ENCODE peak calls at places on chromosome 17, in four cellular contexts. L is hepatocyte, R is endothelial cell of umbilical vein, Y is neural progenitor cell. W is an unnamed sample. For H3K4me1, the result is how much of the 10 kb centered on the place peaks cover.

GRCh38 chr17:80874866-80875445 is 116.7 kb upstream of the CHMP6 start:
- DNase-seq in L (no peak), R (no peak), Y (no peak), W (no peak)

GRCh38 chr17:58336456-58337094 is 8.0 kb upstream of the TSPOAP1 start:
- DNase-seq in L (no peak), R (no peak), Y (no peak), W (peak)

GRCh38 chr17:73410586-73411329 is 99.0 kb upstream of the CDC42EP4 start:
- DNase-seq in L (no peak), R (no peak), Y (peak), W (no peak)

GRCh38 chr17:59680314-59680713 is 26.9 kb downstream of the PTRH2 start:
- DNase-seq in L (no peak), R (no peak), Y (no peak), W (no peak)

GRCh38 chr17:65301184-65301583 is 164.0 kb downstream of the RGS9 start:
- DNase-seq in L (no peak), R (no peak), Y (no peak), W (no peak)

GRCh38 chr17:37519241-37519985 is 29.7 kb downstream of the DUSP14 start:
- DNase-seq in L (no peak), R (no peak), Y (no peak), W (peak)

GRCh38 chr17:36945160-36945559 is 3.6 kb upstream of the AATF start:
- DNase-seq in L (no peak), R (no peak), Y (no peak), W (no peak)

GRCh38 chr17:74523308-74523707 is 8.0 kb downstream of the CD300LB start:
- DNase-seq in L (no peak), R (no peak), Y (no peak), W (no peak)

GRCh38 chr17:81741049-81741593 is 29.0 kb downstream of the SLC25A10 start:
- DNase-seq in L (no peak), R (no peak), Y (no peak), W (no peak)

GRCh38 chr17:48215583-48216139 is 108.1 kb downstream of the SNX11 start:
- DNase-seq in L (peak), R (peak), Y (peak), W (peak)

GRCh38 chr17:20920813-20921199 is 122.0 kb downstream of the USP22 start:
- DNase-seq in L (no peak), R (peak), Y (no peak), W (peak)

GRCh38 chr17:68579194-68579900 is 21.8 kb downstream of the FAM20A start:
- DNase-seq in L (no peak), R (no peak), Y (no peak), W (no peak)

GRCh38 chr17:75589919-75590303 is 2.3 kb downstream of the MYO15B start:
- DNase-seq in L (peak), R (no peak), Y (no peak), W (no peak)

GRCh38 chr17:83135692-83136091 is 56.3 kb downstream of the METRNL start:
- DNase-seq in L (no peak), R (no peak), Y (no peak), W (no peak)

GRCh38 chr17:21493993-21494392 is 117.8 kb downstream of the KCNJ12 start:
- DNase-seq in L (no peak), R (no peak), Y (no peak), W (no peak)

GRCh38 chr17:38559025-38559879 is 46.5 kb downstream of the SRCIN1 start:
- DNase-seq in L (peak), R (peak), Y (peak), W (peak)

GRCh38 chr17:72422505-72423285 is 301.9 kb downstream of the SOX9 start:
- DNase-seq in L (peak), R (peak), Y (no peak), W (peak)

GRCh38 chr17:75896360-75897075 is at the start of gene TRIM65:
- DNase-seq in L (peak), R (peak), Y (peak), W (peak)

GRCh38 chr17:29107933-29108805 is 65.2 kb downstream of the PIPOX start:
- DNase-seq in L (peak), R (no peak), Y (no peak), W (peak)

GRCh38 chr17:18966831-18967624 is 15.1 kb downstream of the SLC5A10 start:
- DNase-seq in L (peak), R (peak), Y (peak), W (peak)

GRCh38 chr17:44333371-44333770 is 8.7 kb upstream of the SLC25A39 start:
- DNase-seq in L (no peak), R (no peak), Y (no peak), W (no peak)

GRCh38 chr17:27155866-27156265 is 138.0 kb upstream of the WSB1 start:
- DNase-seq in L (no peak), R (no peak), Y (no peak), W (no peak)

GRCh38 chr17:20262116-20262977 is 205.0 kb downstream of the LGALS9B start:
- DNase-seq in L (no peak), R (peak), Y (no peak), W (no peak)

DNA sequence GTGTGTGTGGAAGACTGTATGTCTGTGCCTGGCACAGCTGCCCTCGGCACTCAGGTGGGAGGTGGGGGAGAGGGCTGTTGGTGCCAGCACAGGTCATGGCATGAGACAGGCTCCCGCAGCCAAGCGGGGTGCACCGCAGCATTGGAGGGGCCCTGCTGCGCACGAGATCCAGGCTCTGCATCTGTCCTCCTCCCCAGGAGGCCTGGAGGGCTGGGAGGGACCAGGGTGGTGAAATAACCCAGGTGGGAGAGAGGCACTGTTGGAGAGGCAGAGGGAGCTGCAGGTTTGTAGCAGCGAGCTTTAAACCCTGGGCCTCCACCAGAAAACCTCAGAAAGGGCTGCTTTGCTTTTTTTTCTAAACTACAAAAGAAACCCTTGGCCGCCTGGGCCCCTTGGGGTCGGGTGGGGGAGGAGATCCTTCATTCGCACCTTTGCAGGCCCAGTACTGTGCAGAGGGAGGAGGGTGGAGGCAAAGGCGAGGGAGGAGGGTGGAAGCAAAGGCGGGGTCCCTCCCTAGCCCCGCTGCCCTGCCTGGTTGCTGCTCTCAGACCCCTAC is 241.7 kb downstream of the SEC14L1 start:
- DNase-seq in L (peak), R (no peak), Y (peak), W (peak)
- H3K4me1 ChIP-seq in L (half or more), R (under half), Y (half or more), W (half or more)

GRCh38 chr17:32502710-32503109 is 15.9 kb downstream of the CDK5R1 start:
- DNase-seq in L (no peak), R (no peak), Y (no peak), W (no peak)

GRCh38 chr17:32504166-32504990 is 17.6 kb downstream of the CDK5R1 start:
- DNase-seq in L (no peak), R (no peak), Y (no peak), W (peak)

GRCh38 chr17:32498362-32498761 is 11.6 kb downstream of the CDK5R1 start:
- DNase-seq in L (no peak), R (no peak), Y (no peak), W (no peak)

GRCh38 chr17:32502013-32502412 is 15.2 kb downstream of the CDK5R1 start:
- DNase-seq in L (no peak), R (no peak), Y (no peak), W (no peak)

DNA sequence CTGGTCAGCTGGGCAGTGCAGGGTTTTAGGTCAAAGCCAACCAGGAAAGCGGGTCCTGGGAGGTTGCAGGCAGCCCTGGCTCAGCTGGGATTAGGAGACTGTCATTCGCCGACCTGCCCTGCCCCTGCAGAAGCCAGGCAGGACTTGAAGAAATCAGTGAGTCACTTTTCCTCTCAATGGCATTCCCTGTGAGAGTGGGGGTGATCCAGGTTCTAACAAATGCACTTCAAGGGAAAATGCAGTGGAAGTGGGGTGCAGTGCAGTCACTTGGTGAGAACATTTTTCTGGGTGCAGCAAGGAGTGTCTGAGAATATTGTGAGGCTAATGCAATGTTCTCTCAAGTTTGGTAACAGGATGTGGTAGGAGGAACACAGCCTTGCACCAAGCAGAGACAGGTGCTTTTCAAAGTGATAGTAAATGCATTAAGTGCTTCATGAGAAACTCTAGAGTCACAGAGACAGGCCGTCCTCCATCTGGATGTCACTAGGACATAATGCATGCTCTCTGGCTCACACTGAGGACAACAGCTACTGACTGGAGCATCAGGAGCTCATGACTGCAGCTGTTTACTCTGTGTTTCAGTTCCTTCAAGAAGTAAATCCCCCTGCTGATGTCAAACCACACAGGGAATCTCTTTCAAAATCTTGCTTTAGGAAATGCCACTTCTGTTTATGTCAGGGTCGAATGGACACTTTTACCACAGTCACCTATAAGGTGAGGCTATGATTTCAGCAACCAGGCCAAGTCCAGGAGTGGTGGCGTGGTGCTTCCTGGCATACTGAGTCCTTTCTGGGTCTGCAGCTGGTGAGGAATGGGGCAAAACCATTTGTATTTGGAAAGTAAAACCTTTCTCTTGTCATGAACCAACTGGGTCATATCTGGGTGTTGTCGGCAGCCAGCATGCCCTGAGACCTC is 16.7 kb downstream of the CDK5R1 start:
- DNase-seq in L (no peak), R (peak), Y (no peak), W (peak)
- H3K4me3 ChIP-seq in L (no peak), R (no peak), Y (no peak), W (no peak)

DNA sequence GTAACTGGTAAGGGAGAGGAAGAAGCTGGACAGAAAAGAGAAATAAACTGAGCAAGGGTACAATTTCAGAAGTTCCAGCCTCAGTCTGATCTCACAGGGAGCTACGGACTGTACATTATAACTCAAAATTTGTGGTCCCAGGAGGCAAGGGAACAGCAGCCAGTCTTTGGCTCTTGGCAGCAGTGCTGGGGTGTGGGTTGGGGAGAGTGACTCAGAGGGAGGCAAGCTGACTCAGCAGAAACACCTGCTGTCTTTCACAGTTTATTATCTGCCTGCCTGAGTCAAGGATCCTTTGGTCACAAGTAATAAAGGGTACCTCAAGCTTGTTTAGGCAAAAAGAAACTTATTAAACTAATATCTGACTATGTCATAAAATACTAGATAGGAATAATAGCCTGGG is 73.5 kb upstream of the KIF2B start:
- DNase-seq in L (peak), R (no peak), Y (peak), W (peak)
- H3K4me1 ChIP-seq in L (under half), R (under half), Y (under half), W (under half)

GRCh38 chr17:57261084-57261461 is 4.8 kb downstream of the MSI2 start:
- DNase-seq in L (no peak), R (no peak), Y (no peak), W (no peak)

GRCh38 chr17:57262557-57262956 is 6.2 kb downstream of the MSI2 start:
- DNase-seq in L (no peak), R (no peak), Y (no peak), W (no peak)

GRCh38 chr17:57257911-57258885 is 1.9 kb downstream of the MSI2 start:
- DNase-seq in L (no peak), R (peak), Y (peak), W (peak)

GRCh38 chr17:57259817-57260216 is 3.5 kb downstream of the MSI2 start:
- DNase-seq in L (no peak), R (no peak), Y (no peak), W (no peak)

DNA sequence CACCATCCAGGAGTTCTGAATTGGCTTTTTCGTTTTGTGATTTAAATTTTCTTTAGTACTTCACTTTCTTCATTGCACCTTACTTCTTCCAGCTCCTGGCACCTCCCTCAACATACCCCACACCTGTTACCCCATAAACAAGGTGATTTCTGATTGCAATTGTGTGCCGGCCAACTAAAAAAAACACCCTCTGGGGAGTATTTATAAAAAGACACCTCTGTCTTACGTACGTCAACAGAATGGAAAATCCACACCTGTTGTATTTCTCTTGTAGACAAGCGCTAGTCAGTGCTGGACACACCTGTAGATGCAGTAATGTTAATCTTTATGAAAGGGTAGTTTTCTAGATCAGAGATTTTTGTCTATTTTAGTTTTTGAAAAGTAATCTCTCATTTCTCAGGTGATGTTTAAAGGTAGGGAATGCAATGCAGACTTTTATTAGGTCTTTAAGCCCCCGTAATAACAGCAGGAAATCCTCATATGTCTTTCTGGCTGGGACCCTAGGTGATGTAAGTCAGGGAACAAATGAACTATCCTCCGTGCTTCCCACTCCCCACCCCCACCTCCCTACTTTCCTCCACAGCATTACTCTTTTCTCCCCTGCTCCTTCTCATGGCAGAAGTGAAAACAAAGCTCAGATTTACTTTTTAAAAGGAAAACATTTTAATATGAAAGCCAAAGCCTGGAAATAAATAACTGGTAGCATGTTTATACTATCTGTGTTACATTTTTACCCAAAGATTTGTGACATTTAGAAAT is 4.2 kb downstream of the MSI2 start:
- DNase-seq in L (no peak), R (no peak), Y (no peak), W (no peak)
- H3K4me3 ChIP-seq in L (no peak), R (no peak), Y (peak), W (no peak)

W was measured in fibroblast of lung.